ENCODE peak calls at places on chromosomes 16 and 17, in eight cellular contexts. T, B, Z, X, G, Y, E and L are unnamed samples.

GRCh38 chr16:89315791-89316581 is 98.5 kb downstream of the ZNF778 start:
- DNase-seq in T (peak; percentile 81), B (no peak), Z (no peak), X (peak; percentile 64), G (no peak), Y (peak; percentile 68), E (no peak), L (peak; percentile 83)

GRCh38 chr17:46097497-46097896 is 95.7 kb downstream of the KANSL1 start:
- DNase-seq in T (no peak), B (no peak), Z (no peak), X (no peak), G (no peak), Y (no peak), E (no peak), L (no peak)

GRCh38 chr16:3819741-3820724 is 60.5 kb downstream of the CREBBP start:
- DNase-seq in T (peak; percentile 26), B (no peak), Z (peak; percentile 92), X (no peak), G (no peak), Y (no peak), E (no peak), L (peak; percentile 96)

GRCh38 chr16:52068447-52069074 is 478.4 kb downstream of the TOX3 start:
- DNase-seq in T (no peak), B (peak; percentile 33), Z (peak; percentile 76), X (no peak), G (no peak), Y (no peak), E (peak; percentile 70), L (no peak)

GRCh38 chr16:73565263-73565662 is 517.3 kb upstream of the ZFHX3 start:
- DNase-seq in T (no peak), B (no peak), Z (no peak), X (no peak), G (no peak), Y (no peak), E (peak; percentile 17), L (no peak)

GRCh38 chr16:49592507-49593422 is 219.2 kb downstream of the C16orf78 start:
- DNase-seq in T (no peak), B (peak; percentile 51), Z (peak; percentile 64), X (peak; percentile 9), G (no peak), Y (peak; percentile 31), E (peak; percentile 75), L (no peak)

GRCh38 chr17:40320771-40321501 is 12.0 kb downstream of the RARA start:
- DNase-seq in T (no peak), B (no peak), Z (no peak), X (no peak), G (no peak), Y (peak; percentile 66), E (no peak), L (no peak)

GRCh38 chr16:30054451-30054850 is 11.1 kb upstream of the ALDOA start:
- DNase-seq in T (no peak), B (no peak), Z (no peak), X (no peak), G (no peak), Y (no peak), E (peak; percentile 35), L (no peak)

GRCh38 chr17:38703742-38704644 is 1.1 kb upstream of the MLLT6 start:
- DNase-seq in T (peak; percentile 38), B (peak; percentile 49), Z (peak; percentile 84), X (peak; percentile 63), G (no peak), Y (peak; percentile 83), E (peak; percentile 99), L (no peak)

GRCh38 chr16:86882586-86883280 is 304.4 kb downstream of the FOXL1 start:
- DNase-seq in T (peak; percentile 99), B (no peak), Z (no peak), X (no peak), G (no peak), Y (no peak), E (peak; percentile 77), L (peak; percentile 44)

GRCh38 chr17:1939979-1940809 is 84.9 kb downstream of the RTN4RL1 start:
- DNase-seq in T (no peak), B (no peak), Z (no peak), X (no peak), G (no peak), Y (no peak), E (peak; percentile 81), L (no peak)

GRCh38 chr17:82978765-82979349 is 100.6 kb upstream of the METRNL start:
- DNase-seq in T (no peak), B (no peak), Z (no peak), X (no peak), G (no peak), Y (no peak), E (no peak), L (no peak)

GRCh38 chr16:89505204-89506112 is 2.7 kb upstream of the SPG7 start:
- DNase-seq in T (peak; percentile 88), B (no peak), Z (no peak), X (peak; percentile 82), G (peak; percentile 94), Y (peak; percentile 87), E (peak; percentile 15), L (no peak)

GRCh38 chr17:49760296-49760695 is 3.6 kb downstream of the FAM117A start:
- DNase-seq in T (no peak), B (no peak), Z (no peak), X (no peak), G (no peak), Y (no peak), E (no peak), L (no peak)

GRCh38 chr16:87845213-87845612 is 24.1 kb downstream of the SLC7A5 start:
- DNase-seq in T (peak; percentile 55), B (no peak), Z (no peak), X (no peak), G (no peak), Y (no peak), E (no peak), L (no peak)

GRCh38 chr16:1773703-1774455 is 945 bp upstream of the MRPS34 start:
- DNase-seq in T (peak; percentile 49), B (no peak), Z (no peak), X (no peak), G (no peak), Y (no peak), E (no peak), L (no peak)

GRCh38 chr17:40412880-40413279 is 4.8 kb downstream of the TOP2A start:
- DNase-seq in T (no peak), B (no peak), Z (no peak), X (no peak), G (no peak), Y (no peak), E (no peak), L (no peak)

GRCh38 chr16:14024300-14024699 is 46.8 kb upstream of the MRTFB start:
- DNase-seq in T (no peak), B (no peak), Z (no peak), X (no peak), G (no peak), Y (no peak), E (no peak), L (no peak)

GRCh38 chr17:35773674-35774425 is 13.2 kb downstream of the C17orf50 start:
- DNase-seq in T (no peak), B (no peak), Z (no peak), X (no peak), G (no peak), Y (no peak), E (no peak), L (no peak)

GRCh38 chr17:50060951-50061712 is 5.2 kb downstream of the ITGA3 start:
- DNase-seq in T (peak; percentile 97), B (no peak), Z (no peak), X (no peak), G (no peak), Y (no peak), E (no peak), L (no peak)

GRCh38 chr16:88019847-88020512 is 68.7 kb downstream of the BANP start:
- DNase-seq in T (no peak), B (no peak), Z (no peak), X (no peak), G (no peak), Y (no peak), E (no peak), L (no peak)

GRCh38 chr16:27256861-27257260 is 11.7 kb downstream of the NSMCE1 start:
- DNase-seq in T (no peak), B (no peak), Z (no peak), X (no peak), G (no peak), Y (no peak), E (no peak), L (no peak)

GRCh38 chr17:49190932-49191331 is 19.4 kb downstream of the GNGT2 start:
- DNase-seq in T (no peak), B (no peak), Z (no peak), X (no peak), G (no peak), Y (no peak), E (peak; percentile 55), L (no peak)

GRCh38 chr17:8162232-8162996 is at the start of gene VAMP2:
- DNase-seq in T (peak; percentile 78), B (no peak), Z (no peak), X (peak; percentile 72), G (no peak), Y (peak; percentile 83), E (peak; percentile 77), L (no peak)

GRCh38 chr17:50051082-50051576 is 4.8 kb upstream of the ITGA3 start:
- DNase-seq in T (peak; percentile 91), B (no peak), Z (no peak), X (no peak), G (no peak), Y (peak; percentile 54), E (peak; percentile 26), L (no peak)

GRCh38 chr17:59565959-59566324 is 532 bp downstream of the DHX40 start:
- DNase-seq in T (peak; percentile 73), B (peak; percentile 59), Z (peak; percentile 79), X (peak; percentile 20), G (peak; percentile 44), Y (peak; percentile 42), E (peak; percentile 81), L (peak; percentile 60)

GRCh38 chr16:77009453-77009852 is 181.5 kb upstream of the MON1B start:
- DNase-seq in T (no peak), B (no peak), Z (no peak), X (no peak), G (no peak), Y (no peak), E (no peak), L (no peak)

GRCh38 chr16:35431829-35432663 is 1972.6 kb downstream of the TP53TG3F start:
- DNase-seq in T (peak; percentile 20), B (no peak), Z (no peak), X (no peak), G (no peak), Y (no peak), E (peak; percentile 35), L (no peak)

GRCh38 chr16:75380870-75381269 is 52.4 kb downstream of the CFDP1 start:
- DNase-seq in T (peak; percentile 47), B (no peak), Z (no peak), X (no peak), G (no peak), Y (no peak), E (no peak), L (no peak)

GRCh38 chr17:50176559-50177471 is 11.0 kb downstream of the SGCA start:
- DNase-seq in T (no peak), B (peak; percentile 15), Z (no peak), X (no peak), G (no peak), Y (no peak), E (no peak), L (no peak)

GRCh38 chr17:58254803-58255202 is 16.4 kb downstream of the LPO start:
- DNase-seq in T (no peak), B (no peak), Z (no peak), X (no peak), G (no peak), Y (no peak), E (no peak), L (no peak)

GRCh38 chr16:61900482-61900881 is 135.8 kb downstream of the CDH8 start:
- DNase-seq in T (peak; percentile 21), B (no peak), Z (no peak), X (no peak), G (no peak), Y (no peak), E (no peak), L (no peak)

GRCh38 chr17:20244671-20245070 is 222.7 kb downstream of the LGALS9B start:
- DNase-seq in T (no peak), B (no peak), Z (no peak), X (no peak), G (no peak), Y (no peak), E (no peak), L (no peak)

GRCh38 chr17:70820276-70820675 is 650.9 kb downstream of the KCNJ2 start:
- DNase-seq in T (peak; percentile 27), B (no peak), Z (no peak), X (no peak), G (no peak), Y (no peak), E (no peak), L (no peak)